ENCODE peak calls at places on chromosome 16, in seven cellular contexts. F, Z, S, D, K, C and I are unnamed samples.

GRCh38 chr16:55264949-55265348 is 59.1 kb upstream of the IRX6 start:
- DNase-seq in C (no peak), F (no peak), D (no peak), Z (no peak), S (no peak), K (no peak), I (no peak)

GRCh38 chr16:57091990-57092785 is at the start of gene CPNE2:
- DNase-seq in S (peak), Z (peak), C (peak), F (no peak), D (no peak), K (peak), I (peak)

GRCh38 chr16:49639739-49640388 is 216.0 kb downstream of the ZNF423 start:
- DNase-seq in D (no peak), C (peak), S (no peak), F (no peak), K (no peak), Z (no peak), I (peak)

GRCh38 chr16:65117701-65118448 is 4.0 kb downstream of the CDH11 start:
- DNase-seq in S (peak), F (no peak), C (peak), K (peak), D (no peak), Z (peak), I (peak)

GRCh38 chr16:17346441-17346773 is 124.4 kb downstream of the XYLT1 start:
- DNase-seq in D (no peak), K (no peak), S (no peak), F (no peak), Z (no peak), C (no peak), I (no peak)

GRCh38 chr16:13552960-13553257 is 367.0 kb upstream of the ERCC4 start:
- DNase-seq in S (no peak), K (no peak), Z (no peak), C (no peak), D (no peak), F (no peak), I (no peak)

GRCh38 chr16:14303182-14303618 is 232.1 kb downstream of the MRTFB start:
- DNase-seq in F (no peak), Z (no peak), K (no peak), D (no peak), C (peak), S (no peak), I (no peak)

GRCh38 chr16:54939537-54940278 is 9.0 kb downstream of the IRX5 start:
- DNase-seq in F (no peak), Z (no peak), D (no peak), S (no peak), K (no peak), C (peak), I (no peak)

GRCh38 chr16:23435500-23435899 is 17.5 kb downstream of the COG7 start:
- DNase-seq in K (peak), S (peak), F (peak), D (no peak), Z (peak), C (peak), I (peak)

GRCh38 chr16:88014954-88015805 is 63.9 kb downstream of the BANP start:
- DNase-seq in C (no peak), D (no peak), S (no peak), Z (peak), K (no peak), F (no peak), I (no peak)

GRCh38 chr16:53668869-53669268 is 34.8 kb downstream of the RPGRIP1L start:
- DNase-seq in C (no peak), F (no peak), Z (no peak), D (no peak), S (no peak), K (no peak), I (no peak)

DNA sequence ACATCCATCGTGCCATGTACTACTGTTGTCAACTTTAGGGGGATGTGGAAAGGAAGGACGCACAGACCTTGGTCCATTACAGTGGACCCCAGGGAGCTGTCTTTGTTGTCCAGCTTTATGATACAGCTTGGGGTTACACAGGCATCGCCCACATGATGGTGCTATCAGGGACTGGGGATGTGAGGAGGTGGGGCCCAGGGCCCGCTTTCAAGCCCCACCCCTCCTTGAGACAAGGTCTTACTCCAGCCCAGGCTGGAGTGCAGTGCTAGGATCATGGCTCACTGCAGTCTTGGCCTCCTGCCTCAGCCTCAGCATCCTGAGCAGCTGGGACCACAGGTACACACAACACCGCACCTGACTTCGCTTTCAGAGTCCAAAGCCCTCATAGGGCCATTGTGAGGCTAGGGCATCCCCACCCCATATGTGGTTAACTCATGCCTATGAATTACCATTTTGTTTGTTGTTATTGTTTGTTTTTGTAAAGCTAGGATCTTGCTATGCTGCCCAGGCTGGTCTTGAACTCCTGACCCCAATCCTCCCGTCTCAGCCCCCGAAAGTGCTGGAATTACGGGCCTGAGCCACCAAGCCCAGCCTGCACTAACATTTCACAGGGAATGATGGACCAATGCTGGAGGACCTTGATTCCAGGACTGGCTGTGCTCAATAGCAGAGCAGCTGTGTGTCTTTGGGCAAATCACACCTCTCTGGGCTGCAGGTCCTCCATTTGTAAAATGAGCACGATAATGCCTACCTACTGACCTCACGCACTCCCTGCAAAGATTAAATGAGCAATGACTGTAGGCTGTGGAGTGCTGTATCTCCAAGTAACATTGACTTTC is 17.2 kb downstream of the ST3GAL2 start:
- DNase-seq in Z (no peak), K (no peak), F (no peak), S (no peak), C (no peak), D (no peak), I (no peak)
- H3K27ac ChIP-seq in Z (no peak), K (peak), F (no peak), S (no peak), C (no peak), D (no peak), I (no peak)

GRCh38 chr16:89341697-89342694 is 124.5 kb downstream of the ZNF778 start:
- DNase-seq in Z (peak), K (no peak), D (no peak), S (no peak), F (no peak), C (no peak), I (peak)

GRCh38 chr16:89335803-89336485 is 118.4 kb downstream of the ZNF778 start:
- DNase-seq in K (no peak), S (no peak), C (no peak), Z (peak), D (no peak), F (no peak), I (peak)

GRCh38 chr16:89341274-89341673 is 123.8 kb downstream of the ZNF778 start:
- DNase-seq in F (no peak), Z (peak), C (no peak), D (no peak), K (no peak), S (no peak), I (peak)

GRCh38 chr16:89337965-89338364 is 120.5 kb downstream of the ZNF778 start:
- DNase-seq in D (no peak), F (no peak), K (no peak), S (no peak), Z (peak), C (no peak), I (peak)

GRCh38 chr16:89338863-89339262 is 121.4 kb downstream of the ZNF778 start:
- DNase-seq in S (no peak), K (no peak), Z (peak), F (no peak), C (no peak), D (no peak), I (peak)
- H3K27ac ChIP-seq in S (no peak), K (no peak), Z (peak), F (no peak), C (no peak), D (no peak), I (no peak)

GRCh38 chr16:11449716-11450115 is 104.5 kb downstream of the RMI2 start:
- DNase-seq in D (no peak), F (no peak), C (no peak), K (no peak), Z (no peak), S (no peak), I (no peak)

GRCh38 chr16:11452298-11452697 is 107.0 kb downstream of the RMI2 start:
- DNase-seq in S (no peak), Z (no peak), F (no peak), C (no peak), K (no peak), D (no peak), I (no peak)

GRCh38 chr16:11448796-11449416 is 103.6 kb downstream of the RMI2 start:
- DNase-seq in F (no peak), Z (no peak), D (no peak), K (no peak), C (no peak), S (no peak), I (no peak)

GRCh38 chr16:11456741-11457140 is 111.5 kb downstream of the RMI2 start:
- DNase-seq in C (no peak), F (no peak), K (no peak), D (no peak), Z (no peak), S (no peak), I (no peak)

GRCh38 chr16:11452746-11453344 is 107.6 kb downstream of the RMI2 start:
- DNase-seq in F (no peak), Z (no peak), S (no peak), K (no peak), D (no peak), C (no peak), I (no peak)
- H3K27ac ChIP-seq in F (no peak), Z (no peak), S (no peak), K (no peak), D (no peak), C (no peak), I (peak)

GRCh38 chr16:84286568-84287220 is 8.0 kb upstream of the WFDC1 start:
- DNase-seq in C (no peak), Z (no peak), F (no peak), K (no peak), D (no peak), S (no peak), I (peak)
- H3K27ac ChIP-seq in C (no peak), Z (peak), F (no peak), K (no peak), D (no peak), S (no peak), I (peak)

DNA sequence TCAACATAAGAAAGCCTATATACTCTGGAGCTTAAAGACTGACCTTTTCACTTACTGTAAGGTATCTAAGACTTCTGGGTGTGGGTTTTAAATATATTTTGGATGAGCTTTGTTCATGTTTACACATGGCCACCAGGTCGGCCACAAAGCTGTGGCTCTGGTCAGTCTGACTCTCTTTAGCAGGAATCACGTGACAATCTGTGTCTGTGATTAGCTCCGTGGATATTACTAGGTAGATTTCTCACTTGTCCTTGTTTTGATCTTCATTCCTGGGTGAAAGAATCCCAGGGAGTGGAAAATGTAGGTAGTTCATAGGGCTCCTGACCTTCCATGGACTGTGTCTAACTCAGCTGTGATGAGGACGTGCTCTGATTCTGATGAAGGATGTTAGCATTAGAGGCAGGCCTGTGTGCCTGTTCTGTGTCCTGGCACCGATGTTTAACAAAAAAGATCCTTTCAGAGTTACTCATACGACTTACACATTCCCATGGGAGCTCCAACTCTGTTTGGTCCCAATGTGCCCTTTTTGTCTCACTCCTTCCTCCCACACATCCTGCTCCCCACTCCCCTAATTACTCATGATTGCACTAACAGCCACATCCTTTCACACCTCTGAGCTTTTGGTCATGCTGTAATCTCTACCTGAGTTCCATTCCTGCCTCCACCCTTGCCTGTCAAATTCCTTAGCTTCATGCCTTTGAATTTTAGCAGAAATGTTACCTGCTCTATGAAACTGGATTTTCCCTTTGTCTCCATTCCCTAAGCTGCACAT is 425.1 kb downstream of the MAF start:
- DNase-seq in S (no peak), K (no peak), D (no peak), Z (no peak), F (no peak), C (peak), I (no peak)
- H3K27ac ChIP-seq in S (no peak), K (no peak), D (no peak), Z (no peak), F (no peak), C (no peak), I (no peak)

GRCh38 chr16:3980311-3981111 is 100.0 kb upstream of the CREBBP start:
- DNase-seq in Z (no peak), D (no peak), S (peak), C (no peak), F (no peak), K (peak), I (no peak)
- H3K27ac ChIP-seq in Z (no peak), D (no peak), S (peak), C (no peak), F (no peak), K (no peak), I (no peak)

DNA sequence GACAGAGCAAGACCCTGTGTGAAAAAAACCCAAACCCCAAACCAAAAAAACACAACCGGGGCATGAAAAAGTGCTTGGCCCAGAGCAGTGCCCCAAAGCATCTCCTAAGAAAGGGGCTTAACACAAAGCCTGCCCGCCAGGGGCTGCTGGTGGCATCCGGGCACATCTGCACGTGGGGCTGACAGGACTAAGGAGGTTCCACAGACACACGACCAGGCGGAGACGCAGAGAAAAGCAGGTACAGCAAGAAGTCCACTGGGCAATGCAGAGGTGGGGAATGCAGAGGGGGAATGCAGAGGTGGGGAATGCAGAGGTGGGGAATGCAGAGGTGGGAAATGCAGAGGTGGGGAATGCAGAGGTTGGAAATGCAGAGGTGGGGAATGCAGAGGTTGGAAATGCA is 109.2 kb downstream of the ZNF778 start:
- DNase-seq in Z (peak), D (no peak), S (no peak), K (no peak), C (peak), F (no peak), I (peak)
- H3K27ac ChIP-seq in Z (peak), D (peak), S (peak), K (peak), C (no peak), F (peak), I (no peak)